ENCODE peak calls at places on chromosomes 5 and 9, in ten cellular contexts. C is transverse colon, Z is GM12878, K is endothelial cell of umbilical vein, R is heart left ventricle, G is tibial nerve, U is adrenal gland, V is Peyer's patch, D is HCT116, E is IMR-90. N is an unnamed sample.

GRCh38 chr5:66239034-66239433 is 94.9 kb downstream of the SREK1 start:
- DNase-seq in Z (no peak), U (no peak), K (no peak), D (peak; percentile 19), R (no peak), C (no peak), G (no peak), E (no peak), V (no peak), N (no peak)

GRCh38 chr5:84816746-84817547 is 432.3 kb upstream of the EDIL3 start:
- DNase-seq in E (peak; percentile 29), G (no peak), D (no peak), R (no peak), K (no peak), U (no peak), C (no peak), V (no peak), Z (no peak), N (no peak)

GRCh38 chr5:82628364-82628910 is 350.3 kb upstream of the RPS23 start:
- DNase-seq in G (no peak), R (no peak), Z (no peak), D (no peak), V (no peak), E (no peak), C (no peak), U (no peak), K (peak; percentile 69), N (no peak)

GRCh38 chr9:127136880-127137639 is 14.6 kb upstream of the ANGPTL2 start:
- DNase-seq in C (no peak), R (no peak), E (no peak), V (peak; percentile 29), G (no peak), D (no peak), U (peak; percentile 51), K (no peak), Z (no peak), N (no peak)

GRCh38 chr5:14366763-14367162 is 214.8 kb upstream of the OTULINL start:
- DNase-seq in E (no peak), K (no peak), Z (no peak), U (no peak), R (no peak), V (no peak), D (no peak), C (no peak), G (no peak), N (no peak)

GRCh38 chr5:170857066-170857465 is 4.8 kb upstream of the RANBP17 start:
- DNase-seq in C (no peak), G (no peak), K (no peak), R (no peak), Z (no peak), U (no peak), E (no peak), D (no peak), V (no peak), N (no peak)

GRCh38 chr5:179250561-179251225 is 94.6 kb downstream of the ADAMTS2 start:
- DNase-seq in V (peak; percentile 31), D (no peak), K (no peak), U (no peak), E (no peak), R (no peak), Z (no peak), C (peak; percentile 2), G (no peak), N (no peak)

GRCh38 chr5:172616730-172617129 is 24.3 kb upstream of the NEURL1B start:
- DNase-seq in V (no peak), E (peak; percentile 49), Z (no peak), U (peak; percentile 77), G (no peak), K (no peak), C (no peak), R (peak; percentile 89), D (no peak), N (peak; percentile 36)

GRCh38 chr5:39132128-39132447 is 57.9 kb upstream of the RICTOR start:
- DNase-seq in G (no peak), D (no peak), V (no peak), U (no peak), C (no peak), K (no peak), R (no peak), E (no peak), Z (no peak), N (no peak)

GRCh38 chr9:74035786-74036185 is 461.3 kb upstream of the RORB start:
- DNase-seq in D (no peak), E (no peak), R (no peak), K (no peak), U (no peak), V (no peak), C (no peak), G (no peak), Z (no peak), N (no peak)

GRCh38 chr5:176899296-176899891 is at the start of gene HK3:
- DNase-seq in D (no peak), U (no peak), K (peak; percentile 22), G (peak; percentile 14), V (no peak), R (no peak), Z (no peak), E (no peak), C (no peak), N (peak; percentile 19)

DNA sequence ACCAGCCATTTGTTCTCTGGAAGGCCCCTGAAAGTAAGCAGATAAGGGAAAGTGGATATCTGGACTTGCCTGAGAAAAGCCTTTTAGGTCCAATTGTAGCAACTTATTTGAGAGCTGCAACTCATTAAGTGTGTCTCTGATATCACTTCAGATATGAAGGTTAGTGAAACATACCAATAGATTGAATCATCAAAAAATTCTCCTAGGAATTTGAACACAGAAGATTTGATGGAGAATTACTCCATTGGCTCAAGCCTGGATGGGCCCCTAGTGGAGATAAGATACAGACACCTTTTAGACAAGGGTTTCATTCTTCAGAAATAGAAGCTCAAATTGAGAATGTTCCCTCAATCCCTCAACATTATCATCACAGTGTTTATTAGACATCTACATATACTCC is 356.7 kb downstream of the NDUFS4 start:
- DNase-seq in Z (no peak), U (no peak), V (no peak), G (no peak), R (no peak), C (no peak), E (peak; percentile 63), K (no peak), D (no peak), N (no peak)
- TF ChIP-seq CTCF in Z (no peak), U (peak; percentile 25), V (no peak), G (no peak), R (no peak), C (no peak), E (peak; percentile 40), K (no peak), D (peak; percentile 36), N (no peak)

GRCh38 chr5:109874108-109874507 is 184.4 kb downstream of the MAN2A1 start:
- DNase-seq in C (no peak), Z (no peak), K (no peak), E (no peak), U (no peak), G (no peak), D (no peak), R (no peak), V (no peak), N (no peak)
- H3K27ac ChIP-seq in C (no peak overlapping the region), Z (no peak overlapping the region), K (no peak overlapping the region), E (no peak overlapping the region), U (no peak overlapping the region), G (no peak overlapping the region), D (no peak overlapping the region), R (no peak overlapping the region), V (no peak overlapping the region), N (no peak overlapping the region)

GRCh38 chr9:129140397-129141065 is 29.3 kb downstream of the PTPA start:
- DNase-seq in G (no peak), U (peak; percentile 72), C (peak; percentile 55), D (no peak), V (peak; percentile 65), E (peak; percentile 45), K (peak; percentile 16), Z (no peak), R (no peak), N (no peak)
- TF ChIP-seq POLR2A in G (no peak), U (no peak), C (peak; percentile 5), D (peak; percentile 9), V (no peak), E (no peak), K (peak; percentile 15), Z (peak; percentile 47), R (no peak), N (no peak)

GRCh38 chr5:45417285-45417996 is 278.7 kb downstream of the HCN1 start:
- DNase-seq in U (no peak), K (no peak), E (no peak), C (no peak), D (no peak), V (no peak), Z (no peak), G (no peak), R (no peak), N (no peak)
- TF ChIP-seq CTCF in U (no peak), K (no peak), E (no peak), C (no peak), D (no peak), V (no peak), Z (no peak), G (no peak), R (no peak), N (no peak)

GRCh38 chr9:134684375-134684723 is 42.7 kb downstream of the COL5A1 start:
- DNase-seq in E (no peak), U (no peak), G (no peak), D (no peak), Z (no peak), C (no peak), K (no peak), R (peak; percentile 33), V (no peak), N (no peak)
- H3K27ac ChIP-seq in E (no peak overlapping the region), U (no peak overlapping the region), G (peak overlapping the region; percentile 42), D (no peak overlapping the region), Z (no peak overlapping the region), C (no peak overlapping the region), K (no peak overlapping the region), R (no peak overlapping the region), V (no peak overlapping the region), N (no peak overlapping the region)

GRCh38 chr5:138937392-138938387 is 62.6 kb upstream of the LRRTM2 start:
- DNase-seq in R (no peak), E (no peak), G (no peak), V (no peak), C (no peak), Z (no peak), U (peak; percentile 53), D (no peak), K (no peak), N (no peak)
- TF ChIP-seq POLR2A in R (no peak), E (no peak), G (no peak), V (no peak), C (no peak), Z (peak; percentile 49), U (no peak), D (no peak), K (peak; percentile 26), N (no peak)

GRCh38 chr9:133356391-133357091 is at the start of the genes SURF1 and SURF2:
- DNase-seq in Z (no peak), V (peak; percentile 96), R (peak; percentile 94), E (peak; percentile 66), K (peak; percentile 44), G (peak; percentile 75), C (peak; percentile 93), D (no peak), U (peak; percentile 93), N (peak; percentile 93)
- TF ChIP-seq CTCF in Z (peak; percentile 20), V (peak; percentile 28), R (no peak), E (no peak), K (no peak), G (no peak), C (no peak), D (peak; percentile 11), U (no peak), N (no peak)

GRCh38 chr9:101366038-101366756 is 18.6 kb downstream of the BAAT start:
- DNase-seq in K (no peak), C (no peak), V (no peak), E (no peak), G (no peak), U (no peak), D (no peak), R (no peak), Z (no peak), N (no peak)
- H3K27ac ChIP-seq in K (no peak overlapping the region), C (no peak overlapping the region), V (no peak overlapping the region), E (no peak overlapping the region), G (no peak overlapping the region), U (no peak overlapping the region), D (no peak overlapping the region), R (no peak overlapping the region), Z (no peak overlapping the region), N (no peak overlapping the region)

N was measured in testis.